ENCODE peak calls at places on chromosomes 5 and 9, in six cellular contexts. T is IMR-90, B is H9, E is trophoblast cell, Y is neuronal stem cell, X is mesenchymal stem cell. J is an unnamed sample.

GRCh38 chr5:170361600-170361999 is 27.6 kb downstream of the KCNMB1 start:
- DNase-seq in T (no peak), B (no peak), E (no peak), Y (no peak), X (no peak), J (no peak)

GRCh38 chr5:107126341-107126740 is 544.4 kb downstream of the EFNA5 start:
- DNase-seq in T (no peak), B (no peak), E (peak; percentile 51), Y (no peak), X (no peak), J (no peak)

GRCh38 chr5:150409638-150410523 is 2.8 kb downstream of the CD74 start:
- DNase-seq in T (peak; percentile 88), B (peak; percentile 94), E (peak; percentile 78), Y (peak; percentile 82), X (peak; percentile 92), J (peak; percentile 80)

GRCh38 chr5:90263102-90263501 is 146.5 kb downstream of the CETN3 start:
- DNase-seq in T (no peak), B (no peak), E (no peak), Y (no peak), X (no peak), J (no peak)

GRCh38 chr5:88672644-88673493 is 210.1 kb downstream of the MEF2C start:
- DNase-seq in T (no peak), B (peak; percentile 80), E (no peak), Y (no peak), X (no peak), J (peak; percentile 72)

GRCh38 chr5:76085286-76085579 is 2.0 kb downstream of the SV2C start:
- DNase-seq in T (no peak), B (no peak), E (no peak), Y (no peak), X (no peak), J (no peak)

GRCh38 chr9:77977210-77977611 is 54.4 kb downstream of the GNAQ start:
- DNase-seq in T (peak; percentile 73), B (peak; percentile 68), E (peak; percentile 60), Y (peak; percentile 30), X (peak; percentile 58), J (peak; percentile 44)

GRCh38 chr5:167573274-167574127 is 717.9 kb upstream of the WWC1 start:
- DNase-seq in T (peak; percentile 50), B (peak; percentile 85), E (no peak), Y (peak; percentile 74), X (peak; percentile 65), J (peak; percentile 60)

GRCh38 chr5:19987594-19988345 is at the start of gene CDH18:
- DNase-seq in T (peak; percentile 38), B (peak; percentile 83), E (peak; percentile 44), Y (peak; percentile 56), X (peak; percentile 56), J (peak; percentile 77)

DNA sequence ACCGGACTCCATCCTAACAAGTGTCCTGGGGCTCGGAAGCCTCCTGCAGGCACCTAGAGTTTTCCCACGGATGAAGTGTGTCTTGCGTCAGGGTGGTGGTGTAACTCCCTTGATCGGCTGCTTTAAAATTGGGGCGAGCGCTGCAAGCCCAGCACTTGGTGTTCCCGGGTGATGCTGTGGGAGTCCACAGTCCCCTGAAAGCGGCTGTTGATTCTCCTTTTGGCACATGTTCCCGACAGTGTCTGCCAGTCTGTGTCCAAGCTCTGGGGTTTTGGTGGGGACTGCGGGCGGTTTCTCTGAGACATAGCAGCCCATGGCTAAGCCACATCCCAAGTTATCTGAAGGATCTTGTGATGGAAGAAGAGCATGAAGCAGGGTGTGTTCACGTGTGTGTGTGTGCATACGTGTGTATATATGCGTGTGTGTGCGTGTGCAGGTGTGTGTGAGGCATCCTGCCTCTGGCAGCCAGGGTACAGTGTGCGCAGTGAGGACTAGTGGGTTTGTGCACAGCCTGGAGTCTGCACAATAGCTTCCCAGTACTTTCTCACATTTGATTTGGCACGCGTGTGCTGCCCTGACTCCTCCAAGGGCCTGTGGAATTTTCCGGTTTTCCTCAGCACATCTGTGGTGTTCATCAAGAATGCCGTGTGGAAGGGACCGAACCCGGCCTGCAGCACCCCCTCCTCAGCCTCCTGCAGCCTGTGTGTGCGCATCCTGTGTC is 16.9 kb downstream of the SLC25A48 start:
- DNase-seq in T (no peak), B (no peak), E (no peak), Y (no peak), X (no peak), J (no peak)
- H3K14ac ChIP-seq in T (no peak overlapping the region), B (no peak overlapping the region), E (no peak overlapping the region), Y (no peak overlapping the region), X (no peak overlapping the region), J (no peak overlapping the region)

GRCh38 chr9:115104908-115105307 is 13.0 kb downstream of the TNC start:
- DNase-seq in T (peak; percentile 59), B (no peak), E (peak; percentile 30), Y (no peak), X (no peak), J (no peak)

GRCh38 chr9:115107701-115108100 is 10.3 kb downstream of the TNC start:
- DNase-seq in T (no peak), B (no peak), E (no peak), Y (no peak), X (no peak), J (no peak)

GRCh38 chr9:115106001-115106400 is 12.0 kb downstream of the TNC start:
- DNase-seq in T (peak; percentile 29), B (no peak), E (no peak), Y (no peak), X (peak; percentile 38), J (no peak)

GRCh38 chr9:115106642-115107041 is 11.3 kb downstream of the TNC start:
- DNase-seq in T (peak; percentile 60), B (no peak), E (no peak), Y (no peak), X (peak; percentile 19), J (no peak)

DNA sequence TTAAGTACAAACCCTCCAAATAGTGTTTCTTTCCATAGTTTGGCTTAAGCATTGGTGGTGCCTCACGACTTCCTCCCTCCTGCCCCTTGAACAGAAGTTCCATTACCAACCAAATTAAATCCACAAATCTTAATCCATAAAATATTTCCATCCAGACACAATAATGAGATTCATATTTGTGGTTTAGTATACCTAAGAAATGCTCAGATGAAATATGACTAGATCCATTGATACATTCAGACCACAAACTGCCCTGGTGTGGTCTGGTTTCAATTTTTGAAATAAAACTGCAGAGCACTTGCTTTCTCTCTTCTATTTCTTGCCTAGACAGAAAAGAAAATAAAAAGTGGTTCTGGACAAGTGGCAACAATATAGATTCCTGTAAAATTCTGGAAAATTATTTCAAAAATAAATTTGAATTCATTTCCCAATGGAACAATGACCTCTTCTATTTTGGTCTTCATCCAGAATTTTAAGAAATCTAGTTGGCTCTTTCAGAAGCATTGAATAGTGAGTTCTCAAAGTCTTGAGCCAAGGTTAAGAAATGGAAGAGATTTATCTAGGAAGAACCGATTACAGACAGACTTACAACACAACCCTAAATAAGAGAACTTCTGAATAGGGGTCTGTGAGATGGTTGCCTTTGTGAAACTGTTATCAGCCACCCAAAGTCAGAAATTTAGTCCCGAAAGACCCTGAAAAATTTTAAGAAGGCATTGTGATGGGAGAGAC is 14.0 kb downstream of the TNC start:
- DNase-seq in T (no peak), B (no peak), E (no peak), Y (no peak), X (no peak), J (no peak)
- H3K14ac ChIP-seq in T (no peak overlapping the region), B (no peak overlapping the region), E (no peak overlapping the region), Y (no peak overlapping the region), X (no peak overlapping the region), J (no peak overlapping the region)

GRCh38 chr5:15550502-15551115 is 50.6 kb downstream of the FBXL7 start:
- DNase-seq in T (peak; percentile 54), B (no peak), E (no peak), Y (no peak), X (no peak), J (no peak)
- H3K14ac ChIP-seq in T (no peak overlapping the region), B (no peak overlapping the region), E (no peak overlapping the region), Y (no peak overlapping the region), X (no peak overlapping the region), J (no peak overlapping the region)

DNA sequence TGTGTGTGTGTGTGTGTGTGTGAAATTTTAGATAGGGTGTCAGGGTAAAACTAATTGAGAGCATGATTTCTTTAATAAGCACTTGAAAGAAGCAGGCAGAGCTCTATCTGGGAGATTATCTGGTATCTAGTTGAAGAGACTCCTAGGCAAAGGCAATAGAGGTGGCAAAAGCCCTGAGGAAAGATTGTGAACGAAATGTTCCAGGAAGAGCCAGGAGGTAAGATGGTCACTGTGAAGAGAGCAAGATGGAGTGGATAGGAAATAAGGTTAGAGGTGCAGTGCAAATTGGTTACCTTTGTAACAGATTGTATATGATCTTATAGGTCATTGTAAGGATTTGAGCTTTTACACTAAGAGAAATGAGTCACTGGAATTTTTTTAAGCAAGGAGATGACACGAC is 239.6 kb downstream of the PARP8 start:
- DNase-seq in T (no peak), B (no peak), E (peak; percentile 86), Y (no peak), X (no peak), J (no peak)
- H3K14ac ChIP-seq in T (no peak overlapping the region), B (no peak overlapping the region), E (no peak overlapping the region), Y (no peak overlapping the region), X (no peak overlapping the region), J (no peak overlapping the region)

GRCh38 chr5:149247726-149248125 is 23.9 kb upstream of the AFAP1L1 start:
- DNase-seq in T (no peak), B (no peak), E (no peak), Y (no peak), X (no peak), J (no peak)
- H3K14ac ChIP-seq in T (no peak overlapping the region), B (no peak overlapping the region), E (no peak overlapping the region), Y (no peak overlapping the region), X (no peak overlapping the region), J (no peak overlapping the region)